ENCODE peak calls at places on chromosomes 12 and 14, in five cellular contexts. One of them, this sample, is unnamed. For H3K4me1, the result is how much of the 10 kb centered on the place peaks cover.

GRCh38 chr14:100784523-100785337 is 41.2 kb upstream of the MEG3 start:
- DNase-seq in psoas muscle: no peak
- DNase-seq in IMR-90: no peak
- DNase-seq in tibial nerve: no peak
- DNase-seq in left ventricle myocardium inferior: no peak
- DNase-seq in this sample: no peak

GRCh38 chr12:27109339-27110023 is 27.1 kb upstream of the C12orf71 start:
- DNase-seq in psoas muscle: no peak
- DNase-seq in IMR-90: no peak
- DNase-seq in tibial nerve: no peak
- DNase-seq in left ventricle myocardium inferior: no peak
- DNase-seq in this sample: no peak

GRCh38 chr14:98103705-98104104 is 1168.3 kb downstream of the BCL11B start:
- DNase-seq in psoas muscle: no peak
- DNase-seq in IMR-90: no peak
- DNase-seq in tibial nerve: no peak
- DNase-seq in left ventricle myocardium inferior: no peak
- DNase-seq in this sample: no peak

GRCh38 chr12:65313704-65314317 is 35.3 kb downstream of the MSRB3 start:
- DNase-seq in psoas muscle: no peak
- DNase-seq in IMR-90: peak
- DNase-seq in tibial nerve: no peak
- DNase-seq in left ventricle myocardium inferior: no peak
- DNase-seq in this sample: no peak

GRCh38 chr14:72594099-72594901 is 299.6 kb downstream of the DPF3 start:
- DNase-seq in psoas muscle: no peak
- DNase-seq in IMR-90: no peak
- DNase-seq in tibial nerve: no peak
- DNase-seq in left ventricle myocardium inferior: no peak
- DNase-seq in this sample: no peak

GRCh38 chr14:85529803-85530574 is at the start of gene FLRT2:
- DNase-seq in psoas muscle: peak
- DNase-seq in IMR-90: peak
- DNase-seq in tibial nerve: peak
- DNase-seq in left ventricle myocardium inferior: peak
- DNase-seq in this sample: peak

GRCh38 chr12:94818970-94819369 is 168.6 kb upstream of the TMCC3 start:
- DNase-seq in psoas muscle: no peak
- DNase-seq in IMR-90: no peak
- DNase-seq in tibial nerve: no peak
- DNase-seq in left ventricle myocardium inferior: no peak
- DNase-seq in this sample: no peak

GRCh38 chr14:101961746-101962502 is 2.4 kb upstream of the DYNC1H1 start:
- DNase-seq in psoas muscle: no peak
- DNase-seq in IMR-90: no peak
- DNase-seq in tibial nerve: no peak
- DNase-seq in left ventricle myocardium inferior: no peak
- DNase-seq in this sample: no peak

GRCh38 chr14:77579760-77580159 is 36.7 kb downstream of the SPTLC2 start:
- DNase-seq in psoas muscle: no peak
- DNase-seq in IMR-90: no peak
- DNase-seq in tibial nerve: no peak
- DNase-seq in left ventricle myocardium inferior: no peak
- DNase-seq in this sample: no peak

GRCh38 chr14:49849213-49849847 is 3.3 kb downstream of the NEMF start:
- DNase-seq in psoas muscle: no peak
- DNase-seq in IMR-90: no peak
- DNase-seq in tibial nerve: no peak
- DNase-seq in left ventricle myocardium inferior: no peak
- DNase-seq in this sample: no peak

GRCh38 chr12:79933580-79934264 is 1.2 kb downstream of the PPP1R12A start:
- DNase-seq in psoas muscle: no peak
- DNase-seq in IMR-90: peak
- DNase-seq in tibial nerve: no peak
- DNase-seq in left ventricle myocardium inferior: no peak
- DNase-seq in this sample: peak

GRCh38 chr14:89619616-89620273 is 202.7 kb upstream of the FOXN3 start:
- DNase-seq in psoas muscle: no peak
- DNase-seq in IMR-90: no peak
- DNase-seq in tibial nerve: no peak
- DNase-seq in left ventricle myocardium inferior: no peak
- DNase-seq in this sample: no peak

GRCh38 chr12:99390707-99391106 is 256.8 kb upstream of the GARIN6 start:
- DNase-seq in psoas muscle: peak
- DNase-seq in IMR-90: no peak
- DNase-seq in tibial nerve: no peak
- DNase-seq in left ventricle myocardium inferior: no peak
- DNase-seq in this sample: no peak

GRCh38 chr12:66169221-66170170 is at the start of gene TMBIM4:
- DNase-seq in psoas muscle: peak
- DNase-seq in IMR-90: peak
- DNase-seq in tibial nerve: peak
- DNase-seq in left ventricle myocardium inferior: peak
- DNase-seq in this sample: peak

GRCh38 chr14:105857816-105858675 is 331.7 kb downstream of the TMEM121 start:
- DNase-seq in psoas muscle: no peak
- DNase-seq in IMR-90: no peak
- DNase-seq in tibial nerve: no peak
- DNase-seq in left ventricle myocardium inferior: peak
- DNase-seq in this sample: no peak

GRCh38 chr14:54565236-54566151 is 1.4 kb upstream of the SAMD4A start:
- DNase-seq in psoas muscle: peak
- DNase-seq in IMR-90: peak
- DNase-seq in tibial nerve: peak
- DNase-seq in left ventricle myocardium inferior: peak
- DNase-seq in this sample: peak

GRCh38 chr14:52079239-52079956 is 10.5 kb upstream of the NID2 start:
- DNase-seq in psoas muscle: no peak
- DNase-seq in IMR-90: peak
- DNase-seq in tibial nerve: no peak
- DNase-seq in left ventricle myocardium inferior: no peak
- DNase-seq in this sample: no peak

GRCh38 chr12:12916135-12916956 is 25.0 kb downstream of the GPRC5A start:
- DNase-seq in psoas muscle: peak
- DNase-seq in IMR-90: peak
- DNase-seq in tibial nerve: peak
- DNase-seq in left ventricle myocardium inferior: peak
- DNase-seq in this sample: peak

GRCh38 chr12:58596381-58596780 is 323.9 kb downstream of the LRIG3 start:
- DNase-seq in psoas muscle: no peak
- DNase-seq in IMR-90: no peak
- DNase-seq in tibial nerve: no peak
- DNase-seq in left ventricle myocardium inferior: no peak
- DNase-seq in this sample: no peak

GRCh38 chr14:61140872-61141271 is 140.3 kb downstream of the TMEM30B start:
- DNase-seq in psoas muscle: no peak
- DNase-seq in IMR-90: peak
- DNase-seq in tibial nerve: no peak
- DNase-seq in left ventricle myocardium inferior: no peak
- DNase-seq in this sample: no peak

GRCh38 chr12:29148958-29149690 is at the start of gene FAR2:
- DNase-seq in psoas muscle: peak
- DNase-seq in IMR-90: no peak
- DNase-seq in tibial nerve: no peak
- DNase-seq in left ventricle myocardium inferior: peak
- DNase-seq in this sample: peak

GRCh38 chr14:97187916-97188315 is 390.7 kb downstream of the VRK1 start:
- DNase-seq in psoas muscle: no peak
- DNase-seq in IMR-90: no peak
- DNase-seq in tibial nerve: no peak
- DNase-seq in left ventricle myocardium inferior: no peak
- DNase-seq in this sample: no peak

GRCh38 chr12:124742111-124742510 is 121.6 kb downstream of the SCARB1 start:
- DNase-seq in psoas muscle: no peak
- DNase-seq in IMR-90: no peak
- DNase-seq in tibial nerve: no peak
- DNase-seq in left ventricle myocardium inferior: no peak
- DNase-seq in this sample: peak

GRCh38 chr12:24268663-24269186 is 319.3 kb upstream of the SOX5 start:
- DNase-seq in psoas muscle: no peak
- DNase-seq in IMR-90: no peak
- DNase-seq in tibial nerve: no peak
- DNase-seq in left ventricle myocardium inferior: no peak
- DNase-seq in this sample: no peak

GRCh38 chr12:56723889-56724659 is 1.0 kb downstream of the NACA start:
- DNase-seq in psoas muscle: peak
- DNase-seq in IMR-90: peak
- DNase-seq in tibial nerve: peak
- DNase-seq in left ventricle myocardium inferior: peak
- DNase-seq in this sample: peak

DNA sequence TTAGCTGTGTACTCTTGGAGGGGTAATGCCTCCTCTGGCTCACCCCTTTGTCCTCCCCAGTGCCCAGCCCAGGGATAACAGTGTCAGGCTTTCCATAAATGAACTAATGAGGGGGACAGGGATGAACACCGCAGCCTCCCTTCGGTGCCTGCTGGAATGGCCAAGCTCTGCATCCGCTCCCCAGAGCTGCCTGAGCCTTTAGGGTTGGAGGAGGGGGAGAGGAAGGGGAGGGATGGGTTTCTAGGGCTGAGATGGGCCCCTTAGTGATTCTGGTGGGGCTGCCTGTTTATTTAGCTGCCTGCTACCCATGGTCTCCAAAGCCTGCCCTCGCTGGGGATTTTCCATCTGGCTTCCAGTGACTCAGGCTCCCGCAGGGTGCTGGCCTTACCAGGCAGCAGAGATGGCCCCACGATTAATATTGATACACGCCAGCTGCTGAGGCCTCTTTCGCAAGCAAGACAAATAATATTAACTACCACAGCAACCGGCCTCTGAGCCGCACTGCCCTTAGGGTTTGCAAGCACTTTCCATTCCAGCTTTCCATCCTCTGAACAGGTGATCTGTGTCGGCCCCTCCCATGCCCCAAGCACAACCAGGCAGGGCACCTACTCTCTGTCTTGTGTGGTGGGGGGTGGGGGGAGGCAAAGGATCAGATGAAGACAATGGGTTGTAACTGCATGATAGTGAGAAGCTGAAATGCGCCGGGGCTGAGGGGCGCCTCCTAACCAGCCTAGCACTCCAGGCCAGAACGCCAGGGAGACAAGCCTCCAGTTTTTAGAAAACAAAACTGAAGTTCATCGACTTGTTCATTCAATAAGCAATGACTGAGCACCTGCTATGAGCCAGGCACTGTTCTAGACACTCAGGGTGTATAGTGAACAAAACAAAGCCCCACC is 56.7 kb downstream of the C14orf132 start:
- DNase-seq in psoas muscle: peak
- DNase-seq in IMR-90: peak
- DNase-seq in tibial nerve: no peak
- DNase-seq in left ventricle myocardium inferior: no peak
- DNase-seq in this sample: no peak
- H3K4me1 ChIP-seq in psoas muscle: under half
- H3K4me1 ChIP-seq in IMR-90: under half
- H3K4me1 ChIP-seq in tibial nerve: under half
- H3K4me1 ChIP-seq in left ventricle myocardium inferior: under half
- H3K4me1 ChIP-seq in this sample: under half

GRCh38 chr14:28745176-28745575 is 21.4 kb upstream of the FOXG1 start:
- DNase-seq in psoas muscle: no peak
- DNase-seq in IMR-90: no peak
- DNase-seq in tibial nerve: no peak
- DNase-seq in left ventricle myocardium inferior: no peak
- DNase-seq in this sample: no peak
- H3K27ac ChIP-seq in psoas muscle: no peak
- H3K27ac ChIP-seq in IMR-90: no peak
- H3K27ac ChIP-seq in tibial nerve: no peak
- H3K27ac ChIP-seq in left ventricle myocardium inferior: no peak
- H3K27ac ChIP-seq in this sample: no peak

GRCh38 chr12:72274926-72275325 is 2.8 kb downstream of the TRHDE start:
- DNase-seq in psoas muscle: no peak
- DNase-seq in IMR-90: peak
- DNase-seq in tibial nerve: no peak
- DNase-seq in left ventricle myocardium inferior: no peak
- DNase-seq in this sample: peak

GRCh38 chr12:72273499-72273837 is 1.3 kb downstream of the TRHDE start:
- DNase-seq in psoas muscle: no peak
- DNase-seq in IMR-90: no peak
- DNase-seq in tibial nerve: no peak
- DNase-seq in left ventricle myocardium inferior: no peak
- DNase-seq in this sample: no peak

GRCh38 chr12:72272731-72273498 is 745 bp downstream of the TRHDE start:
- DNase-seq in psoas muscle: no peak
- DNase-seq in IMR-90: peak
- DNase-seq in tibial nerve: no peak
- DNase-seq in left ventricle myocardium inferior: no peak
- DNase-seq in this sample: peak

GRCh38 chr12:72275551-72275950 is 3.4 kb downstream of the TRHDE start:
- DNase-seq in psoas muscle: no peak
- DNase-seq in IMR-90: no peak
- DNase-seq in tibial nerve: no peak
- DNase-seq in left ventricle myocardium inferior: no peak
- DNase-seq in this sample: no peak

DNA sequence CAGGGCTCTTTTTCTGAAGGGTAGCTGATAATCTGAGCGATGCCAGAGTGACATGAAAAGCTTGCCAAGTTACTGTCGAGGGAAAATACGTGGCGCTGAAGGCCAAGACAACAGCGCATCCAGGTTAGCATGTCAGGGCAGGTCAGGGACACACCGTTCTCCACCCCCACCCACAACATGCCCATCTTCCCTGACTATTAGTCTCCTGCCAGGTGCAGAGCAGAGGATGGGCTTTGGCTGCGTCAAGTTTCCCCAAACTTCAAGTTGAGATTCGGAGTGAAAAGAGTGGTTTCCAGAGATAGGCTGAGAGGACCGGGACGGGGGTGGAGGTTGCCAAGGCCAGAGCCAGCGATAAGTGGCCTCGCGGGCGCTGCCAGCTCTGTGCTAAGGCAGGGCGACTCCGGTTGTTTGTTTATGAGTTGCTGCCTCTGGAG is 1.7 kb downstream of the TRHDE start:
- DNase-seq in psoas muscle: no peak
- DNase-seq in IMR-90: no peak
- DNase-seq in tibial nerve: no peak
- DNase-seq in left ventricle myocardium inferior: no peak
- DNase-seq in this sample: peak
- H3K4me3 ChIP-seq in psoas muscle: peak
- H3K4me3 ChIP-seq in IMR-90: peak
- H3K4me3 ChIP-seq in tibial nerve: peak
- H3K4me3 ChIP-seq in left ventricle myocardium inferior: peak
- H3K4me3 ChIP-seq in this sample: peak

DNA sequence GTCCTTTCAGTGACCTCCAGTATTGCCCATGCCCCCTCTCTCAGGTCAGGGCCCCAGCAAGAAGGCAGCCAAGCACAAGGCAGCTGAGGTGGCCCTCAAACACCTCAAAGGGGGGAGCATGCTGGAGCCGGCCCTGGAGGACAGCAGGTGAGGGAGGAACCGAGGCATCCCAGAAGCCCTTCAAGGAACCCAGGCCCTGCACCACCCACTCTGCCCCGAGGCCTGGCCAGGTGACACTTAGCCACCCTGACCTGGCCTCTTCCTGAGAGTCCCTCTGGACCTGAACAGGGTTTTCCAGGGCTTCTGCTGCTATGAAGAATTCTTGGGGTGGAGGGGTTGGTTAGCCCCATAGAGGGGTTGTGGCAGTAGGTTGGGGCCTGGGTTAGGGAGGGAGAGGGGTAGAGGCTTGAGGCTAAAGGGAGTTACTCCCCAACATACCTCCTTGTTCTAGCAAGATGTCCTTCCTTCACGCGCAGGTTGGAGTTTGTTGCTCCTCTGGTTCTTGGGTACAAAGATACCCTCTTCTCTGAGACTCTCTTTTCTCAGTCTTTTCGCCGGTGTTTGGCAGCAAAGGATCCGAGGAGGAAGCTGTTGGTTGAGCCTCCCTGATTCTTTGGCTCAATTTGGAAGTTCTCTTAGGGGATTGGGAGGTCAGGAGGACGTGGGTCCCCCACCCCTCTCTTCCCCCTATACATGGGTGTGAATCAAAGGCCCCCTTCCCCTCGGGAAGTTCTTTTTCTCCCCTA is 2.1 kb downstream of the TARBP2 start:
- DNase-seq in psoas muscle: no peak
- DNase-seq in IMR-90: no peak
- DNase-seq in tibial nerve: no peak
- DNase-seq in left ventricle myocardium inferior: no peak
- DNase-seq in this sample: no peak
- H3K4me1 ChIP-seq in psoas muscle: under half
- H3K4me1 ChIP-seq in IMR-90: under half
- H3K4me1 ChIP-seq in tibial nerve: under half
- H3K4me1 ChIP-seq in left ventricle myocardium inferior: under half
- H3K4me1 ChIP-seq in this sample: under half